ENCODE peak calls at places on chromosomes 3 and 15, in nine cellular contexts. One of them, this sample, is unnamed.

GRCh38 chr3:4584537-4585249 is 91.5 kb downstream of the ITPR1 start:
- DNase-seq in epithelial cell of esophagus: no peak
- DNase-seq in IMR-90: peak
- DNase-seq in left ventricle myocardium inferior: no peak
- DNase-seq in AG04450: no peak
- DNase-seq in astrocyte of the spinal cord: peak
- DNase-seq in fibroblast of pulmonary artery: peak
- DNase-seq in GM23338: no peak
- DNase-seq in uterus: peak
- DNase-seq in this sample: no peak

GRCh38 chr15:60798821-60799220 is 319.9 kb upstream of the ICE2 start:
- DNase-seq in epithelial cell of esophagus: peak
- DNase-seq in IMR-90: peak
- DNase-seq in left ventricle myocardium inferior: no peak
- DNase-seq in AG04450: peak
- DNase-seq in astrocyte of the spinal cord: peak
- DNase-seq in fibroblast of pulmonary artery: peak
- DNase-seq in GM23338: no peak
- DNase-seq in uterus: no peak
- DNase-seq in this sample: no peak

GRCh38 chr15:30930422-30930821 is 26.7 kb downstream of the FAN1 start:
- DNase-seq in epithelial cell of esophagus: no peak
- DNase-seq in IMR-90: no peak
- DNase-seq in left ventricle myocardium inferior: no peak
- DNase-seq in AG04450: no peak
- DNase-seq in astrocyte of the spinal cord: no peak
- DNase-seq in fibroblast of pulmonary artery: no peak
- DNase-seq in GM23338: no peak
- DNase-seq in uterus: no peak
- DNase-seq in this sample: no peak

GRCh38 chr3:71813073-71813472 is 28.1 kb upstream of the PROK2 start:
- DNase-seq in epithelial cell of esophagus: no peak
- DNase-seq in IMR-90: no peak
- DNase-seq in left ventricle myocardium inferior: no peak
- DNase-seq in AG04450: no peak
- DNase-seq in astrocyte of the spinal cord: no peak
- DNase-seq in fibroblast of pulmonary artery: no peak
- DNase-seq in GM23338: no peak
- DNase-seq in uterus: no peak
- DNase-seq in this sample: no peak

GRCh38 chr3:52017467-52018065 is 21.9 kb upstream of the RPL29 start:
- DNase-seq in epithelial cell of esophagus: no peak
- DNase-seq in IMR-90: no peak
- DNase-seq in left ventricle myocardium inferior: no peak
- DNase-seq in AG04450: no peak
- DNase-seq in astrocyte of the spinal cord: no peak
- DNase-seq in fibroblast of pulmonary artery: no peak
- DNase-seq in GM23338: no peak
- DNase-seq in uterus: no peak
- DNase-seq in this sample: no peak

GRCh38 chr15:41511331-41512077 is 2.1 kb downstream of the LTK start:
- DNase-seq in epithelial cell of esophagus: no peak
- DNase-seq in IMR-90: no peak
- DNase-seq in left ventricle myocardium inferior: no peak
- DNase-seq in AG04450: no peak
- DNase-seq in astrocyte of the spinal cord: no peak
- DNase-seq in fibroblast of pulmonary artery: no peak
- DNase-seq in GM23338: peak
- DNase-seq in uterus: no peak
- DNase-seq in this sample: no peak

GRCh38 chr3:117734431-117734830 is 1024.9 kb downstream of the TUSC7 start:
- DNase-seq in epithelial cell of esophagus: peak
- DNase-seq in IMR-90: peak
- DNase-seq in left ventricle myocardium inferior: no peak
- DNase-seq in AG04450: peak
- DNase-seq in astrocyte of the spinal cord: peak
- DNase-seq in fibroblast of pulmonary artery: no peak
- DNase-seq in GM23338: no peak
- DNase-seq in uterus: no peak
- DNase-seq in this sample: no peak

GRCh38 chr3:120821426-120821825 is 78.9 kb downstream of the GTF2E1 start:
- DNase-seq in epithelial cell of esophagus: no peak
- DNase-seq in IMR-90: no peak
- DNase-seq in left ventricle myocardium inferior: no peak
- DNase-seq in AG04450: no peak
- DNase-seq in astrocyte of the spinal cord: no peak
- DNase-seq in fibroblast of pulmonary artery: no peak
- DNase-seq in GM23338: no peak
- DNase-seq in uterus: no peak
- DNase-seq in this sample: no peak

GRCh38 chr3:45003859-45004258 is 22.2 kb upstream of the CLEC3B start:
- DNase-seq in epithelial cell of esophagus: no peak
- DNase-seq in IMR-90: no peak
- DNase-seq in left ventricle myocardium inferior: no peak
- DNase-seq in AG04450: no peak
- DNase-seq in astrocyte of the spinal cord: no peak
- DNase-seq in fibroblast of pulmonary artery: peak
- DNase-seq in GM23338: no peak
- DNase-seq in uterus: no peak
- DNase-seq in this sample: no peak

GRCh38 chr3:101195951-101196713 is 124.2 kb downstream of the IMPG2 start:
- DNase-seq in epithelial cell of esophagus: peak
- DNase-seq in IMR-90: peak
- DNase-seq in left ventricle myocardium inferior: no peak
- DNase-seq in AG04450: no peak
- DNase-seq in astrocyte of the spinal cord: peak
- DNase-seq in fibroblast of pulmonary artery: peak
- DNase-seq in GM23338: peak
- DNase-seq in uterus: no peak
- DNase-seq in this sample: peak

GRCh38 chr3:38129058-38129457 is 7.9 kb downstream of the ACAA1 start:
- DNase-seq in epithelial cell of esophagus: no peak
- DNase-seq in IMR-90: no peak
- DNase-seq in left ventricle myocardium inferior: no peak
- DNase-seq in AG04450: no peak
- DNase-seq in astrocyte of the spinal cord: no peak
- DNase-seq in fibroblast of pulmonary artery: no peak
- DNase-seq in GM23338: no peak
- DNase-seq in uterus: no peak
- DNase-seq in this sample: no peak

GRCh38 chr15:39629376-39629775 is 48.5 kb downstream of the THBS1 start:
- DNase-seq in epithelial cell of esophagus: peak
- DNase-seq in IMR-90: peak
- DNase-seq in left ventricle myocardium inferior: no peak
- DNase-seq in AG04450: no peak
- DNase-seq in astrocyte of the spinal cord: peak
- DNase-seq in fibroblast of pulmonary artery: peak
- DNase-seq in GM23338: no peak
- DNase-seq in uterus: no peak
- DNase-seq in this sample: peak

GRCh38 chr3:56484096-56484495 is 15.8 kb upstream of the ERC2 start:
- DNase-seq in epithelial cell of esophagus: no peak
- DNase-seq in IMR-90: no peak
- DNase-seq in left ventricle myocardium inferior: no peak
- DNase-seq in AG04450: no peak
- DNase-seq in astrocyte of the spinal cord: no peak
- DNase-seq in fibroblast of pulmonary artery: no peak
- DNase-seq in GM23338: no peak
- DNase-seq in uterus: no peak
- DNase-seq in this sample: no peak

GRCh38 chr15:89115547-89115946 is 27.3 kb downstream of the ABHD2 start:
- DNase-seq in epithelial cell of esophagus: peak
- DNase-seq in IMR-90: no peak
- DNase-seq in left ventricle myocardium inferior: no peak
- DNase-seq in AG04450: no peak
- DNase-seq in astrocyte of the spinal cord: peak
- DNase-seq in fibroblast of pulmonary artery: no peak
- DNase-seq in GM23338: peak
- DNase-seq in uterus: no peak
- DNase-seq in this sample: no peak

GRCh38 chr3:128226186-128226725 is 73.0 kb downstream of the EEFSEC start:
- DNase-seq in epithelial cell of esophagus: no peak
- DNase-seq in IMR-90: no peak
- DNase-seq in left ventricle myocardium inferior: no peak
- DNase-seq in AG04450: no peak
- DNase-seq in astrocyte of the spinal cord: no peak
- DNase-seq in fibroblast of pulmonary artery: no peak
- DNase-seq in GM23338: peak
- DNase-seq in uterus: no peak
- DNase-seq in this sample: no peak

GRCh38 chr15:101773496-101774100 is 29.7 kb upstream of the OR4F6 start:
- DNase-seq in epithelial cell of esophagus: peak
- DNase-seq in IMR-90: no peak
- DNase-seq in left ventricle myocardium inferior: no peak
- DNase-seq in AG04450: no peak
- DNase-seq in astrocyte of the spinal cord: no peak
- DNase-seq in fibroblast of pulmonary artery: no peak
- DNase-seq in GM23338: peak
- DNase-seq in uterus: no peak
- DNase-seq in this sample: no peak

GRCh38 chr3:189690672-189691071 is 59.5 kb downstream of the TP63 start:
- DNase-seq in epithelial cell of esophagus: no peak
- DNase-seq in IMR-90: no peak
- DNase-seq in left ventricle myocardium inferior: no peak
- DNase-seq in AG04450: no peak
- DNase-seq in astrocyte of the spinal cord: no peak
- DNase-seq in fibroblast of pulmonary artery: no peak
- DNase-seq in GM23338: no peak
- DNase-seq in uterus: no peak
- DNase-seq in this sample: no peak

GRCh38 chr3:108914774-108915641 is 38.7 kb downstream of the GUCA1C start:
- DNase-seq in epithelial cell of esophagus: peak
- DNase-seq in IMR-90: peak
- DNase-seq in left ventricle myocardium inferior: no peak
- DNase-seq in AG04450: peak
- DNase-seq in astrocyte of the spinal cord: peak
- DNase-seq in fibroblast of pulmonary artery: peak
- DNase-seq in GM23338: peak
- DNase-seq in uterus: peak
- DNase-seq in this sample: peak

GRCh38 chr3:75906555-75907112 is 121.3 kb upstream of the ZNF717 start:
- DNase-seq in epithelial cell of esophagus: peak
- DNase-seq in IMR-90: peak
- DNase-seq in left ventricle myocardium inferior: no peak
- DNase-seq in AG04450: peak
- DNase-seq in astrocyte of the spinal cord: peak
- DNase-seq in fibroblast of pulmonary artery: peak
- DNase-seq in GM23338: peak
- DNase-seq in uterus: no peak
- DNase-seq in this sample: no peak
- H3K4me3 ChIP-seq in epithelial cell of esophagus: peak
- H3K4me3 ChIP-seq in IMR-90: peak
- H3K4me3 ChIP-seq in left ventricle myocardium inferior: no peak
- H3K4me3 ChIP-seq in AG04450: peak
- H3K4me3 ChIP-seq in astrocyte of the spinal cord: peak
- H3K4me3 ChIP-seq in fibroblast of pulmonary artery: no peak
- H3K4me3 ChIP-seq in GM23338: peak
- H3K4me3 ChIP-seq in uterus: no peak
- H3K4me3 ChIP-seq in this sample: no peak

GRCh38 chr3:11638669-11639402 is 4.9 kb downstream of the VGLL4 start:
- DNase-seq in epithelial cell of esophagus: peak
- DNase-seq in IMR-90: no peak
- DNase-seq in left ventricle myocardium inferior: no peak
- DNase-seq in AG04450: no peak
- DNase-seq in astrocyte of the spinal cord: no peak
- DNase-seq in fibroblast of pulmonary artery: peak
- DNase-seq in GM23338: peak
- DNase-seq in uterus: no peak
- DNase-seq in this sample: no peak
- H3K4me3 ChIP-seq in epithelial cell of esophagus: no peak
- H3K4me3 ChIP-seq in IMR-90: no peak
- H3K4me3 ChIP-seq in left ventricle myocardium inferior: peak
- H3K4me3 ChIP-seq in AG04450: peak
- H3K4me3 ChIP-seq in astrocyte of the spinal cord: peak
- H3K4me3 ChIP-seq in fibroblast of pulmonary artery: peak
- H3K4me3 ChIP-seq in GM23338: no peak
- H3K4me3 ChIP-seq in uterus: peak
- H3K4me3 ChIP-seq in this sample: no peak

GRCh38 chr3:49131576-49131975 is 1.3 kb downstream of the LAMB2 start:
- DNase-seq in epithelial cell of esophagus: no peak
- DNase-seq in IMR-90: no peak
- DNase-seq in left ventricle myocardium inferior: no peak
- DNase-seq in AG04450: no peak
- DNase-seq in astrocyte of the spinal cord: no peak
- DNase-seq in fibroblast of pulmonary artery: no peak
- DNase-seq in GM23338: no peak
- DNase-seq in uterus: no peak
- DNase-seq in this sample: no peak

GRCh38 chr3:49132073-49132436 is 795 bp downstream of the LAMB2 start:
- DNase-seq in epithelial cell of esophagus: no peak
- DNase-seq in IMR-90: no peak
- DNase-seq in left ventricle myocardium inferior: no peak
- DNase-seq in AG04450: no peak
- DNase-seq in astrocyte of the spinal cord: no peak
- DNase-seq in fibroblast of pulmonary artery: no peak
- DNase-seq in GM23338: no peak
- DNase-seq in uterus: no peak
- DNase-seq in this sample: no peak

GRCh38 chr3:49132437-49133225 is at the start of gene LAMB2:
- DNase-seq in epithelial cell of esophagus: peak
- DNase-seq in IMR-90: peak
- DNase-seq in left ventricle myocardium inferior: peak
- DNase-seq in AG04450: peak
- DNase-seq in astrocyte of the spinal cord: peak
- DNase-seq in fibroblast of pulmonary artery: peak
- DNase-seq in GM23338: peak
- DNase-seq in uterus: peak
- DNase-seq in this sample: no peak

GRCh38 chr3:49133226-49133951 is 539 bp upstream of the LAMB2 start:
- DNase-seq in epithelial cell of esophagus: peak
- DNase-seq in IMR-90: peak
- DNase-seq in left ventricle myocardium inferior: peak
- DNase-seq in AG04450: peak
- DNase-seq in astrocyte of the spinal cord: peak
- DNase-seq in fibroblast of pulmonary artery: peak
- DNase-seq in GM23338: peak
- DNase-seq in uterus: peak
- DNase-seq in this sample: no peak

DNA sequence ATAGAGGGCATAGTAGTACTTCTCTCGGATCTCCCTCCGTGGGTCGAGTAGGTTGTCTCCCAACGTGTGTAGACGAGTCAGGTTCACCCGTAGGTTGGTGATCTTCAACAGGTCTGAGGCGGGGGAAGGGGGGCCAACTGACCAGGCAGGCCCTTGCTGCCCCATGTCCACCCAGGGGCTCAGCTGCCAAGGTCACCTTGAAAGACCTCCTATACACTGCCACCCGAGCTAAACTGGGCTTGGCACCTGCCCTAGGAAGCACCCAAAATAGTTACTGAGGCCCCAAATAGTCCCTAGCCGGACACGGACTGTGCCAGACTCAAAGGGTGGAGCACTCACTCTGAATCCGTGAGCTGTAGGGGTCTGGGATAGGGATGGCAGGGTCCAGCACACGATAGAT is 1.8 kb downstream of the LAMB2 start:
- DNase-seq in epithelial cell of esophagus: no peak
- DNase-seq in IMR-90: no peak
- DNase-seq in left ventricle myocardium inferior: no peak
- DNase-seq in AG04450: no peak
- DNase-seq in astrocyte of the spinal cord: no peak
- DNase-seq in fibroblast of pulmonary artery: no peak
- DNase-seq in GM23338: no peak
- DNase-seq in uterus: no peak
- DNase-seq in this sample: no peak
- H3K4me3 ChIP-seq in epithelial cell of esophagus: no peak
- H3K4me3 ChIP-seq in IMR-90: no peak
- H3K4me3 ChIP-seq in left ventricle myocardium inferior: peak
- H3K4me3 ChIP-seq in AG04450: no peak
- H3K4me3 ChIP-seq in astrocyte of the spinal cord: no peak
- H3K4me3 ChIP-seq in fibroblast of pulmonary artery: no peak
- H3K4me3 ChIP-seq in GM23338: no peak
- H3K4me3 ChIP-seq in uterus: no peak
- H3K4me3 ChIP-seq in this sample: no peak

GRCh38 chr3:18194431-18194830 is 230.7 kb downstream of the SATB1 start:
- DNase-seq in epithelial cell of esophagus: peak
- DNase-seq in IMR-90: peak
- DNase-seq in left ventricle myocardium inferior: no peak
- DNase-seq in AG04450: no peak
- DNase-seq in astrocyte of the spinal cord: no peak
- DNase-seq in fibroblast of pulmonary artery: peak
- DNase-seq in GM23338: no peak
- DNase-seq in uterus: no peak
- DNase-seq in this sample: no peak
- H3K4me3 ChIP-seq in epithelial cell of esophagus: no peak
- H3K4me3 ChIP-seq in IMR-90: no peak
- H3K4me3 ChIP-seq in left ventricle myocardium inferior: no peak
- H3K4me3 ChIP-seq in AG04450: no peak
- H3K4me3 ChIP-seq in astrocyte of the spinal cord: no peak
- H3K4me3 ChIP-seq in fibroblast of pulmonary artery: no peak
- H3K4me3 ChIP-seq in GM23338: no peak
- H3K4me3 ChIP-seq in uterus: no peak
- H3K4me3 ChIP-seq in this sample: no peak